ENCODE peak calls at places on chromosomes 11 and 22, in five cellular contexts. X is fibroblast of pulmonary artery, S is GM23338, M is nephron progenitor cell, I is GM10248. L is an unnamed sample.

GRCh38 chr11:65572356-65573043 is at the start of gene FAM89B:
- DNase-seq in X (peak), S (peak), M (peak), I (peak), L (peak)

GRCh38 chr22:31177420-31178162 is 17.6 kb downstream of the RNF185 start:
- DNase-seq in X (peak), S (no peak), M (no peak), I (no peak), L (no peak)

GRCh38 chr11:66546368-66546965 is at the start of gene ACTN3:
- DNase-seq in X (peak), S (peak), M (peak), I (peak), L (peak)

GRCh38 chr11:83042966-83043711 is 28.6 kb downstream of the RAB30 start:
- DNase-seq in X (peak), S (no peak), M (no peak), I (no peak), L (no peak)

GRCh38 chr22:35375031-35375430 is 5.9 kb upstream of the HMOX1 start:
- DNase-seq in X (no peak), S (no peak), M (no peak), I (no peak), L (no peak)

GRCh38 chr22:26835929-26836528 is 178.6 kb downstream of the MIAT start:
- DNase-seq in X (peak), S (peak), M (peak), I (peak), L (peak)

GRCh38 chr22:42719133-42719532 is 1.5 kb downstream of the A4GALT start:
- DNase-seq in X (no peak), S (peak), M (no peak), I (peak), L (no peak)

GRCh38 chr11:120023551-120023950 is 114.4 kb downstream of the TRIM29 start:
- DNase-seq in X (no peak), S (no peak), M (no peak), I (no peak), L (no peak)

GRCh38 chr22:44344407-44344806 is 31.7 kb upstream of the SHISAL1 start:
- DNase-seq in X (no peak), S (no peak), M (no peak), I (no peak), L (no peak)

GRCh38 chr11:79285756-79286155 is 155.1 kb downstream of the TENM4 start:
- DNase-seq in X (no peak), S (no peak), M (no peak), I (no peak), L (no peak)

GRCh38 chr11:6611092-6612007 is 666 bp downstream of the TAF10 start:
- DNase-seq in X (peak), S (peak), M (no peak), I (peak), L (no peak)

GRCh38 chr22:46763051-46763705 is 728 bp downstream of the TBC1D22A start:
- DNase-seq in X (peak), S (peak), M (no peak), I (peak), L (peak)

GRCh38 chr11:3041699-3042098 is 15.5 kb downstream of the CARS1 start:
- DNase-seq in X (no peak), S (no peak), M (no peak), I (no peak), L (no peak)

GRCh38 chr11:14380947-14381555 is 22.1 kb upstream of the RRAS2 start:
- DNase-seq in X (peak), S (peak), M (peak), I (peak), L (peak)

GRCh38 chr11:3840870-3841425 is at the start of gene RHOG:
- DNase-seq in X (peak), S (peak), M (peak), I (peak), L (peak)

GRCh38 chr11:61598886-61599868 is 18.3 kb upstream of the SYT7 start:
- DNase-seq in X (peak), S (peak), M (peak), I (no peak), L (no peak)

GRCh38 chr11:18457435-18457834 is 1.8 kb downstream of the LDHAL6A start:
- DNase-seq in X (peak), S (no peak), M (no peak), I (no peak), L (no peak)

GRCh38 chr11:123505546-123506299 is 75.7 kb downstream of the GRAMD1B start:
- DNase-seq in X (no peak), S (peak), M (peak), I (no peak), L (no peak)

GRCh38 chr22:26416670-26417270 is 12.3 kb upstream of the ASPHD2 start:
- DNase-seq in X (peak), S (peak), M (no peak), I (no peak), L (no peak)

GRCh38 chr11:75896843-75897419 is 81.9 kb downstream of the UVRAG start:
- DNase-seq in X (peak), S (peak), M (no peak), I (no peak), L (no peak)

GRCh38 chr11:36257351-36257750 is 31.9 kb downstream of the COMMD9 start:
- DNase-seq in X (peak), S (no peak), M (no peak), I (no peak), L (no peak)

GRCh38 chr22:23835773-23836144 is 3.0 kb downstream of the DERL3 start:
- DNase-seq in X (no peak), S (no peak), M (no peak), I (no peak), L (no peak)

GRCh38 chr22:48389916-48390315 is 1437.8 kb downstream of the BRD1 start:
- DNase-seq in X (no peak), S (no peak), M (no peak), I (no peak), L (no peak)

GRCh38 chr11:106076421-106076922 is 675 bp downstream of the KBTBD3 start:
- DNase-seq in X (no peak), S (peak), M (peak), I (no peak), L (no peak)

GRCh38 chr11:62574363-62575057 is 819 bp upstream of the EEF1G start:
- DNase-seq in X (peak), S (peak), M (peak), I (peak), L (no peak)

GRCh38 chr11:20193307-20193706 is 33.0 kb upstream of the DBX1 start:
- DNase-seq in X (no peak), S (no peak), M (no peak), I (no peak), L (no peak)

GRCh38 chr22:28817919-28818859 is 17.8 kb upstream of the XBP1 start:
- DNase-seq in X (no peak), S (peak), M (no peak), I (no peak), L (no peak)

GRCh38 chr22:43293661-43294392 is 49.3 kb downstream of the SCUBE1 start:
- DNase-seq in X (peak), S (no peak), M (peak), I (no peak), L (no peak)

GRCh38 chr11:112321521-112322172 is 61.0 kb upstream of the PLET1 start:
- DNase-seq in X (peak), S (peak), M (no peak), I (no peak), L (no peak)

GRCh38 chr11:131483877-131484276 is 113.5 kb downstream of the NTM start:
- DNase-seq in X (no peak), S (no peak), M (no peak), I (no peak), L (no peak)

GRCh38 chr22:30626413-30626812 is 9.2 kb upstream of the SLC35E4 start:
- DNase-seq in X (no peak), S (no peak), M (no peak), I (no peak), L (no peak)

GRCh38 chr22:38304526-38304925 is 12.7 kb downstream of the CSNK1E start:
- DNase-seq in X (no peak), S (no peak), M (peak), I (no peak), L (no peak)

GRCh38 chr11:77695417-77695816 is 57.8 kb upstream of the CLNS1A start:
- DNase-seq in X (no peak), S (no peak), M (no peak), I (no peak), L (no peak)

GRCh38 chr11:61695917-61696316 is 15.7 kb downstream of the DAGLA start:
- DNase-seq in X (peak), S (peak), M (no peak), I (peak), L (peak)

GRCh38 chr11:94134651-94135512 is 6.2 kb downstream of the PANX1 start:
- DNase-seq in X (peak), S (no peak), M (no peak), I (no peak), L (peak)

GRCh38 chr11:63907063-63907462 is 9.9 kb downstream of the RCOR2 start:
- DNase-seq in X (no peak), S (no peak), M (peak), I (no peak), L (peak)

GRCh38 chr22:30649430-30650007 is 13.9 kb downstream of the SLC35E4 start:
- DNase-seq in X (peak), S (no peak), M (no peak), I (peak), L (peak)

GRCh38 chr11:12319734-12320387 is 57.5 kb upstream of the PARVA start:
- DNase-seq in X (no peak), S (no peak), M (no peak), I (no peak), L (no peak)

DNA sequence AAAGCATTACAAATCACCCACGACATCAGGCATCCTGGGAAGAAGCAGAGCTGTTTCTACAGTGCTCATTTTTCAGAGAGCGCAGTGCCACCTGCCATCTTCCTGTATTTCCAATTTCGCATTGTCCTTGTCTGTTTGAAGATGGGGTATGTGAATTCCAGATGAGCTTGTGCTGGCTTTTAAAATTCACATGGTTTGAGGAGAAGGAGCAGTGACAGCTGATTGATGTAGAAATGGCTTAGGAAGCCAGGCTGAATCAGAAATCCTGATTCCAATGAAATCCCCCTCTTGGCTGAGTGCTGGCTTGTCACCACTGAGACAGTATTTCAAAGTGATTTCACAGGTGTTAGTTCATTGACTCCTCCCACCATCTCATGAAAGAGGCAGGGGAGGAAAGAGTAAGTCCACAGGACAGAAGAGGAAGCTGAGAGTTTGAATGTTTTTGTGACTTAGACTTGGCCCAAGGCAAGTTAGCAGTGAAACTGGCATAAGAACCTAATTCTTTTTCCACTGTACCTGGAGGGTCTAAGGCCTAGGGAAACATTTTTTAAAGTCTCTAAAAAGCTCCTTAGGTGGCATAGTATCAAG is 344.6 kb upstream of the C11orf87 start:
- DNase-seq in X (no peak), S (peak), M (no peak), I (no peak), L (no peak)
- TF ChIP-seq CTCF in X (no peak), S (no peak), M (no peak), I (no peak), L (no peak)

GRCh38 chr11:27699242-27699925 is 871 bp downstream of the BDNF start:
- DNase-seq in X (peak), S (peak), M (peak), I (peak), L (no peak)
- TF ChIP-seq CTCF in X (no peak), S (no peak), M (no peak), I (no peak), L (no peak)

DNA sequence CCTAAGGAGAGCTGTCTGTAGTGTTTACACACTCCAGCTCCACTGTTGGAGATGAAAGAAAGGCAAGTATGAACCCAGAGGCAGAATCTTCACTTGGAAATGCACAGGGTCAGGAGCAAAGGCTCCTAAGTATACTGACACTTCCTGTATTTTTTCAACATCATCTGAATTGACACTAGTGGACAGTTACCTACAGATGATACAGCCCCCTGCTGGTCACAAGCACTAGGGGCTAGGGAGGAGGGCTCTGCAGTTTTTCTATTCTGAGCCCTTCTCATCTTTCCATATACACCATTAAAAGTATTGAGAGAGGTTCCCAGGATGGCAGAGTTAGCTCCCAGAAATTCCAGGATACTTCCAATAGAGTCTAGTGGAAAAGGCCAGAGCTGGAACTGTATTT is 290.3 kb upstream of the API5 start:
- DNase-seq in X (no peak), S (peak), M (peak), I (peak), L (peak)
- TF ChIP-seq CTCF in X (no peak), S (peak), M (peak), I (no peak), L (peak)

GRCh38 chr11:89498845-89499448 is 7.8 kb upstream of the NOX4 start:
- DNase-seq in X (no peak), S (peak), M (no peak), I (no peak), L (no peak)
- TF ChIP-seq CTCF in X (peak), S (peak), M (peak), I (no peak), L (no peak)

GRCh38 chr22:32206774-32207758 is 2.2 kb upstream of the RFPL2 start:
- DNase-seq in X (peak), S (peak), M (peak), I (no peak), L (no peak)

GRCh38 chr22:32204211-32204855 is 540 bp downstream of the RFPL2 start:
- DNase-seq in X (no peak), S (peak), M (peak), I (no peak), L (no peak)

GRCh38 chr22:32204856-32205722 is at the start of gene RFPL2:
- DNase-seq in X (peak), S (peak), M (peak), I (peak), L (no peak)

GRCh38 chr22:32207971-32208480 is 3.2 kb upstream of the RFPL2 start:
- DNase-seq in X (no peak), S (no peak), M (no peak), I (no peak), L (no peak)

DNA sequence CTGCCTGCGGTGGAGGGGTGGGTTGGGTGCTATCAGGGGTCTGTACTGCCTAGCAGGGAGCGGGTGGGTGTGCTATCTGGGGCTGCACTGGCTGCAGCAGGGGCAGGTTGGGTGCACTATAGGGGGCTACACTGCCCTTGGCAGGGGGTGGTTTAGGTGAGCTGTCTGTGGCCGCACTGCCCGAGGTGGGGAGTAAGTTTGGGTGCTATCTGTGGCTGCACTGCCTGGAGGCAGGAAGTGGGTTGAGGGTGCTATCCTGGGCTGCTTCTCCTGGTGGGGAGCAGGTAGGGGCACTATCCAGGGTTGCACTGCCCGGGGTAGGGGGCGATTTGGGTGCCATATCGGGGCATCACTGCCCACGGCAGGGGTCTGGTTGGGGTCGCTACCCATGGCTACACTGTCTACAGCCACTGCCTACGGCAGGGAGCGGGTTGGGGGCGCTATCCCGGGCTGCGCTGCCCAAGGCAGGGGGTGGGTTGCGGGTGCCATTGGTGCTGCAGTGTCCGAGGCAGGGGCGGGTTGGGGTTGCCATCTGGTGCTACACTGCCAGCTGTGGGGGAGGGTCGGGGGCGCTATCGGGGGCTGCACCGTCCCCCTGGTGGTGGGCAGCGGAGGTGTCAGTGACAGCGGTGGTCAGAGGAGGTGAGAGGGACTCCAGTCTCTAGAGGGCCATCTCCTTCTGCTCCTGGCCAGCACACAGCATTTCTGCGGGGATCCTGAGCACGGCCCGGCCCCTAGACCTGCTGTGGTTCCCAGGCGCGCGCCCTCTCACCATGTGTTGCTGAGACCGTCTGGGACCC is 1.3 kb upstream of the RFPL2 start:
- DNase-seq in X (no peak), S (peak), M (peak), I (no peak), L (no peak)
- TF ChIP-seq CTCF in X (no peak), S (peak), M (no peak), I (no peak), L (no peak)

GRCh38 chr22:50148991-50149721 is 21.4 kb upstream of the PANX2 start:
- DNase-seq in X (peak), S (peak), M (peak), I (peak), L (peak)
- TF ChIP-seq CTCF in X (peak), S (peak), M (peak), I (peak), L (peak)

DNA sequence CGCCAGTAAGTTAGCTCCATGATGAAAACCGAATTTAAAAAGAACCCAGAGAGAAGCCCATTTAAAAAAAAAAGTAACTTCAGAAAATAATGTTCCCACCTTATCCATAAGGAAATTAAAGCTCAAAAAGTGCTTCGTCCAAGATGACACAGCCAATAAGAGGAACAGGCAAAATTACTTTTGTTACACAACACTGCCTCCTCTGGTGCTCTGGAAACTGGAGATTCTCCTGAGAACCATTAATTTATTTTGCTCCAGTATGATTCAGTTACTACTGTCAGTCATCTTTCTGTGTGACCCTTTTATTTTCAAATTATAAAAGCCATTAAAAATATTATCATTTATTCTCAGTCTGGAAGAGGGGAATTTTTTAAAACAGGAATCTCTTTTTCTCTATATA is 2.0 kb downstream of the IFT27 start:
- DNase-seq in X (peak), S (peak), M (no peak), I (no peak), L (no peak)
- TF ChIP-seq CTCF in X (peak), S (peak), M (peak), I (peak), L (no peak)

GRCh38 chr11:125925804-125926203 is 20.0 kb upstream of the VSIG10L2 start:
- DNase-seq in X (no peak), S (no peak), M (no peak), I (no peak), L (no peak)
- TF ChIP-seq CTCF in X (no peak), S (no peak), M (no peak), I (no peak), L (no peak)

DNA sequence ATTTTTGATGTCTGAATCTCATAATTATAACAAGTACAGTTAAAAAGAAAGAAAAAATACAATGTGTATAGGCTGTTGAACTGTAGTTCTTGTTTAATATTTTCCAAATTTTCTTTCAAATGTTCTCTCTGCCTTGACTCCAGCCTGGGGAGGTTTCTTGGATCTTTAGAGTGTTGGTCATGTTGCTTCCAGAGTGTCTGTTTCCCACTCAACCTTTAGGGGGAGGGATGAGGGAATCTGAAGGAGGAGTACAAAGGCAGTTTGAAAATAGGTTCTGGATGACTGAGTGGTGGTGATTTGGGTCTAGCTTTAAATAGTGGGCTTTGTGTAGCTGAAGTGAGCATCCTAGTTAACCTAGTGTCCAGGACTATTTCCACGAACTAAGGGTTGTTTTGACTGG is 2.0 kb downstream of the CTNND1 start:
- DNase-seq in X (peak), S (peak), M (no peak), I (no peak), L (no peak)
- TF ChIP-seq CTCF in X (peak), S (peak), M (no peak), I (no peak), L (no peak)